ENCODE peak calls at places on chromosomes 3 and 15, in five cellular contexts. S is activated T-cell treated with anti-CD3 and anti-CD28 coated beads for 1 hour, Q is C1 segment of cervical spinal cord, L is MCF 10A, X is DMS153. Y is an unnamed sample.

GRCh38 chr3:46675426-46675825 is 18.1 kb downstream of the ALS2CL start:
- DNase-seq in L (no peak), X (no peak), Q (no peak), S (no peak), Y (no peak)

GRCh38 chr3:67678665-67679064 is 24.3 kb upstream of the SUCLG2 start:
- DNase-seq in X (no peak), Q (no peak), L (no peak), S (no peak), Y (no peak)

GRCh38 chr15:58554758-58555157 is 123.0 kb downstream of the LIPC start:
- DNase-seq in X (no peak), Q (no peak), S (no peak), L (no peak), Y (no peak)

GRCh38 chr3:141076026-141076797 is 25.1 kb downstream of the SPSB4 start:
- DNase-seq in L (no peak), X (peak), Q (no peak), S (no peak), Y (no peak)

GRCh38 chr15:70447081-70447480 is 316.3 kb downstream of the UACA start:
- DNase-seq in L (no peak), Q (no peak), X (no peak), S (no peak), Y (no peak)

GRCh38 chr15:62758952-62759349 is 283.6 kb upstream of the TPM1 start:
- DNase-seq in Q (no peak), S (no peak), X (no peak), L (no peak), Y (no peak)

GRCh38 chr15:68204776-68205557 is at the start of gene CALML4:
- DNase-seq in L (no peak), X (peak), S (no peak), Q (no peak), Y (no peak)

GRCh38 chr3:127012091-127012490 is 29.2 kb downstream of the PLXNA1 start:
- DNase-seq in X (no peak), L (peak), S (no peak), Q (no peak), Y (no peak)

GRCh38 chr3:169664034-169664820 is 715 bp upstream of the MECOM start:
- DNase-seq in S (no peak), L (no peak), X (no peak), Q (no peak), Y (no peak)

GRCh38 chr3:15955968-15956367 is 158.2 kb upstream of the ANKRD28 start:
- DNase-seq in X (no peak), L (no peak), Q (no peak), S (no peak), Y (no peak)

GRCh38 chr3:146581877-146582508 is 23.2 kb downstream of the PLSCR5 start:
- DNase-seq in X (no peak), S (no peak), L (peak), Q (no peak), Y (no peak)

GRCh38 chr15:101489236-101489632 is 273 bp downstream of the PCSK6 start:
- DNase-seq in S (no peak), X (no peak), Q (no peak), L (peak), Y (no peak)

GRCh38 chr3:184616416-184616815 is 54.8 kb downstream of the EPHB3 start:
- DNase-seq in X (no peak), Q (no peak), S (no peak), L (no peak), Y (no peak)

GRCh38 chr15:63896336-63897115 is 62.8 kb upstream of the HERC1 start:
- DNase-seq in X (no peak), Q (no peak), S (no peak), L (peak), Y (no peak)

GRCh38 chr3:142931222-142931621 is 32.3 kb downstream of the PAQR9 start:
- DNase-seq in S (no peak), Q (no peak), X (no peak), L (no peak), Y (no peak)

GRCh38 chr15:56019060-56019793 is 25.8 kb upstream of the NEDD4 start:
- DNase-seq in Q (no peak), X (no peak), L (peak), S (no peak), Y (no peak)

GRCh38 chr3:107206141-107206540 is 171.1 kb upstream of the CCDC54 start:
- DNase-seq in Q (no peak), X (no peak), L (peak), S (no peak), Y (no peak)

GRCh38 chr3:120013481-120013880 is 80.8 kb downstream of the GSK3B start:
- DNase-seq in S (no peak), Q (no peak), L (no peak), X (peak), Y (no peak)

GRCh38 chr3:55615694-55616310 is 128.7 kb upstream of the WNT5A start:
- DNase-seq in Q (no peak), S (no peak), X (no peak), L (no peak), Y (no peak)

GRCh38 chr15:63446260-63446659 is 58.1 kb upstream of the USP3 start:
- DNase-seq in X (no peak), Q (no peak), L (no peak), S (no peak), Y (no peak)

GRCh38 chr3:13217736-13218540 is 144.7 kb upstream of the IQSEC1 start:
- DNase-seq in Q (no peak), S (no peak), L (peak), X (no peak), Y (no peak)

GRCh38 chr15:88651293-88651692 is 12.5 kb downstream of the ISG20 start:
- DNase-seq in X (no peak), S (no peak), Q (no peak), L (no peak), Y (no peak)

GRCh38 chr15:59703979-59704796 is 15.1 kb upstream of the BNIP2 start:
- DNase-seq in S (no peak), Q (no peak), L (peak), X (no peak), Y (no peak)

GRCh38 chr3:108124337-108125150 is 33.7 kb upstream of the CD47 start:
- DNase-seq in X (peak), Q (no peak), L (no peak), S (peak), Y (peak)

GRCh38 chr3:61631108-61631769 is 69.9 kb downstream of the PTPRG start:
- DNase-seq in X (no peak), L (no peak), S (no peak), Q (no peak), Y (no peak)

GRCh38 chr15:64024172-64025050 is 21.9 kb downstream of the DAPK2 start:
- DNase-seq in S (no peak), L (peak), X (no peak), Q (no peak), Y (no peak)

GRCh38 chr15:36579792-36580431 is 486 bp downstream of the CDIN1 start:
- DNase-seq in X (peak), Q (peak), L (peak), S (peak), Y (no peak)

GRCh38 chr3:143172313-143173054 is 52.9 kb downstream of the CHST2 start:
- DNase-seq in X (no peak), L (no peak), Q (no peak), S (no peak), Y (no peak)

GRCh38 chr3:187949093-187949820 is 204.0 kb upstream of the BCL6 start:
- DNase-seq in S (no peak), Q (no peak), X (no peak), L (no peak), Y (no peak)

GRCh38 chr3:118501152-118501551 is 533.5 kb downstream of the IGSF11 start:
- DNase-seq in X (peak), S (no peak), Q (peak), L (peak), Y (no peak)

Y was measured in activated T-helper 1 cell treated with Interleukin-2 at 50 U/mL for 16 hours.